ENCODE peak calls at places on chromosomes 2 and 18, in ten cellular contexts. J, S, R, G, L, F, W, V, B and P are unnamed samples.

GRCh38 chr2:239606955-239607794 is 206.4 kb upstream of the HDAC4 start:
- DNase-seq in V (no peak), S (no peak), J (no peak), G (no peak), L (no peak), B (no peak), R (peak; percentile 31), F (no peak), W (no peak), P (no peak)

GRCh38 chr2:99725810-99726209 is 236.0 kb upstream of the REV1 start:
- DNase-seq in J (peak; percentile 45), S (no peak), B (no peak), F (no peak), L (no peak), R (no peak), W (no peak), V (no peak), G (no peak), P (no peak)

GRCh38 chr18:48547456-48548403 is 8.9 kb downstream of the CTIF start:
- DNase-seq in J (peak; percentile 93), W (no peak), L (no peak), R (no peak), S (no peak), F (peak; percentile 82), B (peak; percentile 10), V (peak; percentile 36), G (no peak), P (no peak)

GRCh38 chr2:60227014-60227413 is 326.4 kb downstream of the BCL11A start:
- DNase-seq in G (no peak), V (no peak), B (no peak), F (no peak), J (no peak), L (no peak), R (no peak), W (no peak), S (no peak), P (no peak)

GRCh38 chr2:38619458-38620164 is 16.9 kb upstream of the HNRNPLL start:
- DNase-seq in S (no peak), G (no peak), W (no peak), J (peak; percentile 58), V (peak; percentile 22), B (no peak), F (no peak), L (no peak), R (peak; percentile 59), P (no peak)

GRCh38 chr18:73942081-73942625 is 205.5 kb downstream of the FBXO15 start:
- DNase-seq in R (no peak), L (no peak), V (peak; percentile 31), W (no peak), G (no peak), F (no peak), J (no peak), B (no peak), S (no peak), P (no peak)

GRCh38 chr2:86476092-86476491 is 34.9 kb downstream of the KDM3A start:
- DNase-seq in L (no peak), R (no peak), G (no peak), S (no peak), F (peak; percentile 54), V (no peak), B (no peak), W (no peak), J (peak; percentile 23), P (no peak)

GRCh38 chr2:67776276-67776675 is 286.5 kb downstream of the C1D start:
- DNase-seq in R (no peak), J (peak; percentile 13), F (no peak), G (no peak), S (no peak), L (no peak), W (no peak), B (no peak), V (no peak), P (no peak)

GRCh38 chr2:217124050-217124449 is 264.2 kb upstream of the TNP1 start:
- DNase-seq in S (no peak), G (no peak), F (no peak), B (no peak), L (no peak), V (no peak), R (no peak), W (no peak), J (no peak), P (no peak)

GRCh38 chr2:19480664-19481063 is 122.2 kb upstream of the OSR1 start:
- DNase-seq in J (no peak), V (no peak), G (no peak), S (no peak), L (no peak), B (no peak), W (peak; percentile 30), F (no peak), R (no peak), P (no peak)

GRCh38 chr2:98445708-98446577 is 1.3 kb downstream of the INPP4A start:
- DNase-seq in G (no peak), V (peak; percentile 62), F (no peak), L (no peak), W (no peak), B (peak; percentile 40), R (peak; percentile 69), J (peak; percentile 22), S (peak; percentile 65), P (no peak)

GRCh38 chr2:108607706-108608301 is 73.5 kb downstream of the LIMS1 start:
- DNase-seq in J (peak; percentile 56), W (peak; percentile 72), F (no peak), V (peak; percentile 70), B (peak; percentile 35), R (peak; percentile 40), L (no peak), G (no peak), S (peak; percentile 51), P (no peak)

GRCh38 chr2:209771474-209772292 is at the start of gene UNC80:
- DNase-seq in V (peak; percentile 95), L (peak; percentile 53), W (peak; percentile 84), J (peak; percentile 19), F (peak; percentile 14), R (peak; percentile 17), G (peak; percentile 92), B (peak; percentile 80), S (peak; percentile 34), P (peak; percentile 55)

GRCh38 chr2:148824190-148824589 is 50.8 kb upstream of the KIF5C start:
- DNase-seq in V (no peak), L (no peak), J (no peak), G (no peak), W (no peak), F (no peak), B (no peak), S (no peak), R (no peak), P (no peak)

GRCh38 chr2:62505649-62506420 is at the start of gene TMEM17:
- DNase-seq in J (peak; percentile 93), B (peak; percentile 80), W (peak; percentile 97), G (peak; percentile 94), L (peak; percentile 88), S (peak; percentile 89), R (peak; percentile 84), F (peak; percentile 57), V (peak; percentile 97), P (peak; percentile 88)